ENCODE peak calls at places on chromosomes 6 and 20, in five cellular contexts. One of them, this sample, is unnamed.

GRCh38 chr20:3106658-3107463 is 22.3 kb upstream of the AVP start:
- DNase-seq in H1: no peak
- DNase-seq in IMR-90: no peak
- DNase-seq in ovary: no peak
- DNase-seq in tibial nerve: no peak
- DNase-seq in this sample: no peak

GRCh38 chr20:9087531-9088217 is 18.8 kb downstream of the PLCB4 start:
- DNase-seq in H1: no peak
- DNase-seq in IMR-90: no peak
- DNase-seq in ovary: no peak
- DNase-seq in tibial nerve: no peak
- DNase-seq in this sample: no peak

GRCh38 chr6:158259136-158259535 is 53.1 kb upstream of the TULP4 start:
- DNase-seq in H1: no peak
- DNase-seq in IMR-90: no peak
- DNase-seq in ovary: no peak
- DNase-seq in tibial nerve: no peak
- DNase-seq in this sample: no peak

GRCh38 chr20:37986063-37986858 is 47.0 kb downstream of the TTI1 start:
- DNase-seq in H1: no peak
- DNase-seq in IMR-90: no peak
- DNase-seq in ovary: no peak
- DNase-seq in tibial nerve: no peak
- DNase-seq in this sample: no peak

GRCh38 chr6:163285689-163286088 is 128.8 kb upstream of the QKI start:
- DNase-seq in H1: no peak
- DNase-seq in IMR-90: no peak
- DNase-seq in ovary: no peak
- DNase-seq in tibial nerve: no peak
- DNase-seq in this sample: no peak

GRCh38 chr6:124962617-124963415 is 579 bp downstream of the RNF217 start:
- DNase-seq in H1: no peak
- DNase-seq in IMR-90: peak; percentile 35
- DNase-seq in ovary: peak; percentile 47
- DNase-seq in tibial nerve: no peak
- DNase-seq in this sample: peak; percentile 32

GRCh38 chr6:16239798-16240123 is 1.4 kb downstream of the GMPR start:
- DNase-seq in H1: no peak
- DNase-seq in IMR-90: peak; percentile 49
- DNase-seq in ovary: no peak
- DNase-seq in tibial nerve: no peak
- DNase-seq in this sample: no peak

GRCh38 chr6:157177731-157178336 is 145.5 kb downstream of the TMEM242 start:
- DNase-seq in H1: no peak
- DNase-seq in IMR-90: no peak
- DNase-seq in ovary: no peak
- DNase-seq in tibial nerve: no peak
- DNase-seq in this sample: no peak

GRCh38 chr6:168968228-168968627 is 285.4 kb downstream of the THBS2 start:
- DNase-seq in H1: no peak
- DNase-seq in IMR-90: peak; percentile 53
- DNase-seq in ovary: peak; percentile 50
- DNase-seq in tibial nerve: peak; percentile 26
- DNase-seq in this sample: peak; percentile 55

GRCh38 chr6:32968770-32969684 is 633 bp downstream of the BRD2 start:
- DNase-seq in H1: peak; percentile 90
- DNase-seq in IMR-90: peak; percentile 77
- DNase-seq in ovary: peak; percentile 85
- DNase-seq in tibial nerve: peak; percentile 55
- DNase-seq in this sample: peak; percentile 70

GRCh38 chr6:18473765-18474164 is 86.6 kb downstream of the RNF144B start:
- DNase-seq in H1: no peak
- DNase-seq in IMR-90: no peak
- DNase-seq in ovary: no peak
- DNase-seq in tibial nerve: no peak
- DNase-seq in this sample: no peak

GRCh38 chr6:73180718-73181619 is 44.3 kb downstream of the KHDC1L start:
- DNase-seq in H1: no peak
- DNase-seq in IMR-90: peak; percentile 84
- DNase-seq in ovary: no peak
- DNase-seq in tibial nerve: no peak
- DNase-seq in this sample: no peak

GRCh38 chr20:43870484-43870883 is 44.2 kb upstream of the TOX2 start:
- DNase-seq in H1: no peak
- DNase-seq in IMR-90: peak; percentile 61
- DNase-seq in ovary: no peak
- DNase-seq in tibial nerve: no peak
- DNase-seq in this sample: no peak

GRCh38 chr6:89678531-89678930 is 40.0 kb upstream of the LYRM2 start:
- DNase-seq in H1: no peak
- DNase-seq in IMR-90: no peak
- DNase-seq in ovary: no peak
- DNase-seq in tibial nerve: no peak
- DNase-seq in this sample: no peak

GRCh38 chr6:79993012-79993910 is 11.2 kb upstream of the TTK start:
- DNase-seq in H1: no peak
- DNase-seq in IMR-90: no peak
- DNase-seq in ovary: no peak
- DNase-seq in tibial nerve: no peak
- DNase-seq in this sample: no peak

GRCh38 chr6:51459958-51460357 is 627.5 kb downstream of the PKHD1 start:
- DNase-seq in H1: no peak
- DNase-seq in IMR-90: no peak
- DNase-seq in ovary: no peak
- DNase-seq in tibial nerve: no peak
- DNase-seq in this sample: no peak

GRCh38 chr20:63969851-63970713 is at the start of gene ZNF512B:
- DNase-seq in H1: no peak
- DNase-seq in IMR-90: peak; percentile 50
- DNase-seq in ovary: peak; percentile 71
- DNase-seq in tibial nerve: no peak
- DNase-seq in this sample: peak; percentile 69

GRCh38 chr6:89138173-89138572 is 7.7 kb upstream of the PM20D2 start:
- DNase-seq in H1: no peak
- DNase-seq in IMR-90: no peak
- DNase-seq in ovary: no peak
- DNase-seq in tibial nerve: no peak
- DNase-seq in this sample: no peak

GRCh38 chr20:17504326-17504897 is 26.8 kb downstream of the BFSP1 start:
- DNase-seq in H1: no peak
- DNase-seq in IMR-90: no peak
- DNase-seq in ovary: no peak
- DNase-seq in tibial nerve: no peak
- DNase-seq in this sample: peak; percentile 27

GRCh38 chr6:135748189-135748588 is 103.3 kb upstream of the PDE7B start:
- DNase-seq in H1: no peak
- DNase-seq in IMR-90: no peak
- DNase-seq in ovary: no peak
- DNase-seq in tibial nerve: no peak
- DNase-seq in this sample: no peak

GRCh38 chr6:16130437-16130891 is 1.6 kb downstream of the MYLIP start:
- DNase-seq in H1: no peak
- DNase-seq in IMR-90: no peak
- DNase-seq in ovary: no peak
- DNase-seq in tibial nerve: no peak
- DNase-seq in this sample: no peak

GRCh38 chr6:39471954-39472659 is 149.6 kb upstream of the KCNK16 start:
- DNase-seq in H1: no peak
- DNase-seq in IMR-90: no peak
- DNase-seq in ovary: no peak
- DNase-seq in tibial nerve: no peak
- DNase-seq in this sample: no peak

DNA sequence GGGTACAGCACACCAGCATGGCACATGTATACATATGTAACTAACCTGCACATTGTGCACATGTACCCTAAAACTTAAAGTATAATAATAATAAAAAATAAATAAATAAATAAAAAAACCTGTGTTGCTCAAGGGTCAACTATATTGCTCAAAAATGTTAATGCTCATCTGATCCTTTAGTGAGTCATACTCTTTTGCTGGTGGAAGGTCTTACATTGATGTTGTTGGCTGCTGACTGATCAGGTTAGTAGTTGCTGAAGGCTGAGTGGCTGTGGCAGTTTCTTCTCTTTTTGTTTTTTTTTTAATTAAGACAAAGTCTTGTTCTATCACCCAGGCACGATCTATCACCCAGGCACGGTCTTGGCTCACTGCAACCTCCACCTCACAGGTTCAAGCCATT is 29.6 kb upstream of the SMIM26 start:
- DNase-seq in H1: no peak
- DNase-seq in IMR-90: peak; percentile 51
- DNase-seq in ovary: no peak
- DNase-seq in tibial nerve: no peak
- DNase-seq in this sample: no peak
- H3K36me3 ChIP-seq in H1: peaks cover 41% of the 10 kb centered on the region
- H3K36me3 ChIP-seq in IMR-90: peaks cover 28% of the 10 kb centered on the region
- H3K36me3 ChIP-seq in ovary: no peaks in the 10 kb centered on the region
- H3K36me3 ChIP-seq in tibial nerve: no peaks in the 10 kb centered on the region
- H3K36me3 ChIP-seq in this sample: no peaks in the 10 kb centered on the region

GRCh38 chr6:63476302-63476701 is 96.0 kb upstream of the LOC128125822 start:
- DNase-seq in H1: no peak
- DNase-seq in IMR-90: no peak
- DNase-seq in ovary: no peak
- DNase-seq in tibial nerve: no peak
- DNase-seq in this sample: no peak
- TF ChIP-seq POLR2A in H1: no peak
- TF ChIP-seq POLR2A in IMR-90: no peak
- TF ChIP-seq POLR2A in ovary: no peak
- TF ChIP-seq POLR2A in tibial nerve: no peak
- TF ChIP-seq POLR2A in this sample: no peak

GRCh38 chr20:62167474-62167873 is 15.4 kb upstream of the MTG2 start:
- DNase-seq in H1: no peak
- DNase-seq in IMR-90: no peak
- DNase-seq in ovary: no peak
- DNase-seq in tibial nerve: no peak
- DNase-seq in this sample: no peak
- H3K36me3 ChIP-seq in H1: peaks cover 46% of the 10 kb centered on the region
- H3K36me3 ChIP-seq in IMR-90: peaks cover 48% of the 10 kb centered on the region
- H3K36me3 ChIP-seq in ovary: no peaks in the 10 kb centered on the region
- H3K36me3 ChIP-seq in tibial nerve: peaks cover 2% of the 10 kb centered on the region
- H3K36me3 ChIP-seq in this sample: no peaks in the 10 kb centered on the region

DNA sequence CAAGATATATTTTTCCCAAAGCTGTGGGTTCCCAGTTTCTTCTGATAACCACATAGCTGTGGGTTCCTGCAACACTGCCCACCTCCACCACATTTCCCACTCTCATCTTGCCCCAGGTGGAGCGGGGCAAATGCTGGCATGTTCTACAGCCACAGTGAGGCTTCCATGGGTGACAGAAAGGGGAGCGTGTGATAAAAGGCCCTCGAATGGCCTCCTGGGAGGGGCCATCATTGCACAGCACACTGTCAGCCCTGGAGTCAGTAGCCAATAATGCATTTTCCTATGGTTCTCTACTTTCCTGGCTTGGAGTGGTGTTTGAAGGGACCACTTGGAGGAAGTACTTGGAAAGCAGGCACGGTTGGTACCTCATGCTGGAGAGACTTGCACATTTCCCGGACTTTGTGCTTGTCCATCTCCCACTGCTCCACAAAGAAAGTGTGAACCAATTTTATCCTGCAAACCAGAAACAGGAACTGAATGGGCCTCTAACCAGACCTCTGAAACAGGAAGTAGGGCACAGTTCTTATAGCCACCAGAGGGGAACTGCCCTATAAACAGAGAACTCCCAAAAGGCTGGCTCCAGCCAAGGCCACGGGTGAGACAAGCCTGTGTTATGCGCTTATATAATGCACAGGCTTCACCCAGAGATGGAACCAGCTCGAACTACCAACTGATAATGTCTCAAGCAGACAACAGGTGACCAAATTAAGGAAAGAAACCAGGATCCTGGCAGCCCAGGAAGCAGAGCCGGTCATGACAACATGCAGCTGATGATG is 8.6 kb downstream of the MAP3K5 start:
- DNase-seq in H1: no peak
- DNase-seq in IMR-90: no peak
- DNase-seq in ovary: no peak
- DNase-seq in tibial nerve: no peak
- DNase-seq in this sample: no peak
- TF ChIP-seq POLR2A in H1: no peak
- TF ChIP-seq POLR2A in IMR-90: no peak
- TF ChIP-seq POLR2A in ovary: no peak
- TF ChIP-seq POLR2A in tibial nerve: no peak
- TF ChIP-seq POLR2A in this sample: no peak